ENCODE peak calls at places on chromosomes 13 and 19, in five cellular contexts. Z is RPMI7951, Q is hypothalamus, W is amniotic stem cell, S is tibial nerve. J is an unnamed sample.

GRCh38 chr13:110565296-110565695 is 3.8 kb upstream of the RAB20 start:
- DNase-seq in Z (no peak), Q (no peak), W (no peak), S (no peak), J (no peak)

GRCh38 chr13:43046259-43046658 is 22.9 kb downstream of the DNAJC15 start:
- DNase-seq in Z (no peak), Q (no peak), W (no peak), S (no peak), J (no peak)

GRCh38 chr13:97477824-97478223 is 43.9 kb downstream of the RAP2A start:
- DNase-seq in Z (no peak), Q (no peak), W (no peak), S (no peak), J (no peak)

GRCh38 chr13:32737111-32737571 is 150.9 kb downstream of the PDS5B start:
- DNase-seq in Z (peak; percentile 6), Q (no peak), W (no peak), S (no peak), J (peak; percentile 1)

GRCh38 chr19:11138659-11139526 is 16.7 kb downstream of the SPC24 start:
- DNase-seq in Z (peak; percentile 92), Q (peak; percentile 43), W (peak; percentile 55), S (peak; percentile 50), J (no peak)

GRCh38 chr13:51323824-51324511 is 15.5 kb upstream of the SERPINE3 start:
- DNase-seq in Z (no peak), Q (no peak), W (no peak), S (no peak), J (no peak)

GRCh38 chr19:376111-376470 is 31.5 kb upstream of the MIER2 start:
- DNase-seq in Z (no peak), Q (no peak), W (no peak), S (no peak), J (no peak)

GRCh38 chr19:11284535-11284934 is 11.4 kb upstream of the TSPAN16 start:
- DNase-seq in Z (no peak), Q (no peak), W (no peak), S (no peak), J (no peak)

GRCh38 chr19:45615795-45616708 is 14.0 kb upstream of the GPR4 start:
- DNase-seq in Z (peak; percentile 63), Q (no peak), W (no peak), S (peak; percentile 81), J (peak; percentile 41)

GRCh38 chr19:55446060-55446459 is 3.0 kb upstream of the SHISA7 start:
- DNase-seq in Z (no peak), Q (no peak), W (no peak), S (no peak), J (no peak)

GRCh38 chr13:41006296-41006695 is 12.8 kb downstream of the ELF1 start:
- DNase-seq in Z (no peak), Q (no peak), W (no peak), S (no peak), J (no peak)

GRCh38 chr19:13742756-13743155 is 21.6 kb upstream of the MRI1 start:
- DNase-seq in Z (no peak), Q (no peak), W (no peak), S (no peak), J (no peak)

GRCh38 chr19:38034153-38034835 is 127.3 kb downstream of the SIPA1L3 start:
- DNase-seq in Z (peak; percentile 55), Q (no peak), W (no peak), S (peak; percentile 33), J (peak; percentile 76)

GRCh38 chr19:34124828-34125227 is 47.5 kb upstream of the LSM14A start:
- DNase-seq in Z (no peak), Q (no peak), W (no peak), S (no peak), J (no peak)

GRCh38 chr19:44657211-44657921 is 13.7 kb downstream of the PVR start:
- DNase-seq in Z (peak; percentile 57), Q (no peak), W (peak; percentile 20), S (peak; percentile 67), J (peak; percentile 65)

GRCh38 chr13:112431734-112432133 is 55.6 kb downstream of the SPACA7 start:
- DNase-seq in Z (no peak), Q (no peak), W (no peak), S (no peak), J (no peak)

GRCh38 chr19:1177322-1178114 is 3.5 kb upstream of the SBNO2 start:
- DNase-seq in Z (peak; percentile 97), Q (no peak), W (peak; percentile 90), S (no peak), J (no peak)

GRCh38 chr19:36008336-36008978 is at the start of gene SYNE4:
- DNase-seq in Z (no peak), Q (no peak), W (no peak), S (no peak), J (no peak)

GRCh38 chr19:38692458-38693379 is 45.3 kb downstream of the ACTN4 start:
- DNase-seq in Z (no peak), Q (no peak), W (no peak), S (no peak), J (no peak)

GRCh38 chr13:28626266-28626665 is 32.7 kb upstream of the POMP start:
- DNase-seq in Z (no peak), Q (no peak), W (no peak), S (no peak), J (no peak)